ENCODE peak calls at places on chromosomes 12 and 14, in eight cellular contexts. S, Q, L, M, K, G, O and E are unnamed samples.
A peak's percentile ranks its signal among the peaks of the same experiment; 100 is the strongest.

GRCh38 chr12:110585231-110585799 is 2.2 kb upstream of the PPTC7 start:
- DNase-seq in S (peak; percentile 45), Q (peak; percentile 47), L (no peak), M (peak; percentile 53), K (no peak), G (peak; percentile 33), O (no peak), E (no peak)

GRCh38 chr12:53005986-53006809 is at the start of gene EIF4B:
- DNase-seq in S (peak; percentile 100), Q (peak; percentile 100), L (peak; percentile 97), M (peak; percentile 99), K (peak; percentile 90), G (peak; percentile 100), O (peak; percentile 100), E (peak; percentile 97)

GRCh38 chr14:103726474-103726873 is 10.9 kb downstream of the ZFYVE21 start:
- DNase-seq in S (no peak), Q (no peak), L (no peak), M (no peak), K (no peak), G (no peak), O (no peak), E (no peak)

GRCh38 chr14:50846171-50846880 is 15.4 kb upstream of the NIN start:
- DNase-seq in S (no peak), Q (peak; percentile 72), L (no peak), M (no peak), K (no peak), G (no peak), O (no peak), E (no peak)

GRCh38 chr12:63212316-63212715 is 61.3 kb upstream of the AVPR1A start:
- DNase-seq in S (no peak), Q (no peak), L (no peak), M (no peak), K (no peak), G (no peak), O (no peak), E (no peak)

GRCh38 chr12:46219892-46220655 is 48.8 kb downstream of the SLC38A1 start:
- DNase-seq in S (peak; percentile 65), Q (peak; percentile 95), L (no peak), M (peak; percentile 76), K (peak; percentile 87), G (no peak), O (no peak), E (no peak)

GRCh38 chr14:49972199-49972671 is 79.4 kb downstream of the ARF6 start:
- DNase-seq in S (no peak), Q (peak; percentile 66), L (peak; percentile 34), M (no peak), K (peak; percentile 85), G (peak; percentile 50), O (no peak), E (no peak)

GRCh38 chr12:92036771-92037453 is 108.7 kb downstream of the BTG1 start:
- DNase-seq in S (no peak), Q (peak; percentile 94), L (no peak), M (no peak), K (no peak), G (no peak), O (no peak), E (no peak)

GRCh38 chr12:107415834-107416233 is 269.8 kb upstream of the PWP1 start:
- DNase-seq in S (no peak), Q (no peak), L (no peak), M (no peak), K (no peak), G (no peak), O (no peak), E (no peak)